ENCODE peak calls at places on chromosomes 7 and 10, in four cellular contexts. D, J, S and U are unnamed samples.

GRCh38 chr10:42594246-42594650 is 44.1 kb downstream of the ZNF33B start:
- DNase-seq in D (no peak), S (no peak), J (no peak), U (no peak)

GRCh38 chr10:28214185-28214584 is 88.7 kb downstream of the MPP7 start:
- DNase-seq in J (no peak), S (no peak), D (no peak), U (no peak)

GRCh38 chr10:103851261-103851660 is 4.1 kb downstream of the SH3PXD2A start:
- DNase-seq in S (no peak), D (no peak), J (no peak), U (no peak)

GRCh38 chr10:110273474-110273873 is 31.2 kb downstream of the SMNDC1 start:
- DNase-seq in D (no peak), S (no peak), J (peak; percentile 47), U (peak; percentile 60)

GRCh38 chr10:132972986-132973902 is 30.9 kb upstream of the CFAP46 start:
- DNase-seq in S (no peak), D (no peak), J (no peak), U (no peak)

GRCh38 chr7:156558198-156558597 is 82.4 kb upstream of the RNF32 start:
- DNase-seq in J (peak; percentile 52), S (no peak), D (no peak), U (peak; percentile 61)

GRCh38 chr7:30867483-30867882 is 44.2 kb upstream of the AQP1 start:
- DNase-seq in D (no peak), J (no peak), S (no peak), U (no peak)

GRCh38 chr10:3805791-3806381 is 20.9 kb upstream of the KLF6 start:
- DNase-seq in J (peak; percentile 75), S (no peak), D (no peak), U (peak; percentile 92)

GRCh38 chr10:29039659-29040309 is 249.1 kb upstream of the LYZL1 start:
- DNase-seq in J (peak; percentile 70), S (no peak), D (no peak), U (peak; percentile 75)

GRCh38 chr7:44990520-44991023 is 9.4 kb upstream of the CCM2 start:
- DNase-seq in D (no peak), J (peak; percentile 20), S (no peak), U (peak; percentile 81)

GRCh38 chr10:126226988-126227761 is 161.1 kb downstream of the ADAM12 start:
- DNase-seq in D (no peak), S (no peak), J (no peak), U (no peak)
- TF ChIP-seq CTCF in D (no peak), S (no peak), J (no peak), U (no peak)

GRCh38 chr10:22003111-22003963 is at the start of gene DNAJC1:
- DNase-seq in S (peak; percentile 99), J (peak; percentile 89), D (peak; percentile 100), U (peak; percentile 93)
- TF ChIP-seq CTCF in S (peak; percentile 12), J (no peak), D (no peak), U (no peak)

GRCh38 chr7:90312745-90313144 is 8.4 kb downstream of the FAM237B start:
- DNase-seq in S (peak; percentile 21), D (no peak), J (no peak), U (no peak)
- TF ChIP-seq CTCF in S (peak; percentile 48), D (no peak), J (peak; percentile 68), U (peak; percentile 33)

GRCh38 chr10:102674566-102674965 is 30.3 kb downstream of the TRIM8 start:
- DNase-seq in D (no peak), J (no peak), S (peak; percentile 55), U (no peak)
- TF ChIP-seq CTCF in D (no peak), J (no peak), S (no peak), U (no peak)